ENCODE peak calls at places on chromosomes 3 and 15, in ten cellular contexts. One of them, this sample, is unnamed.

GRCh38 chr3:53250453-53250852 is 5.4 kb downstream of the TKT start:
- DNase-seq in left kidney: no peak
- DNase-seq in T-helper 2 cell: no peak
- DNase-seq in upper lobe of right lung: no peak
- DNase-seq in kidney glomerular epithelial cell: no peak
- DNase-seq in EL: no peak
- DNase-seq in left cardiac atrium: no peak
- DNase-seq in aorta: no peak
- DNase-seq in occipital lobe: no peak
- DNase-seq in globus pallidus: no peak
- DNase-seq in this sample: no peak

GRCh38 chr15:90306560-90306959 is 41.1 kb downstream of the NGRN start:
- DNase-seq in upper lobe of right lung: no peak
- DNase-seq in EL: no peak
- DNase-seq in aorta: no peak
- DNase-seq in occipital lobe: no peak
- DNase-seq in T-helper 2 cell: no peak
- DNase-seq in left kidney: no peak
- DNase-seq in kidney glomerular epithelial cell: no peak
- DNase-seq in globus pallidus: no peak
- DNase-seq in left cardiac atrium: no peak
- DNase-seq in this sample: no peak

GRCh38 chr15:99427668-99428361 is 138.0 kb upstream of the MEF2A start:
- DNase-seq in kidney glomerular epithelial cell: no peak
- DNase-seq in globus pallidus: no peak
- DNase-seq in EL: no peak
- DNase-seq in upper lobe of right lung: peak
- DNase-seq in aorta: peak
- DNase-seq in left cardiac atrium: peak
- DNase-seq in T-helper 2 cell: no peak
- DNase-seq in occipital lobe: no peak
- DNase-seq in left kidney: no peak
- DNase-seq in this sample: no peak

GRCh38 chr3:170200992-170201391 is 19.5 kb upstream of the PHC3 start:
- DNase-seq in aorta: no peak
- DNase-seq in occipital lobe: no peak
- DNase-seq in EL: no peak
- DNase-seq in kidney glomerular epithelial cell: no peak
- DNase-seq in left cardiac atrium: no peak
- DNase-seq in T-helper 2 cell: no peak
- DNase-seq in left kidney: no peak
- DNase-seq in globus pallidus: no peak
- DNase-seq in upper lobe of right lung: no peak
- DNase-seq in this sample: no peak

GRCh38 chr3:9810846-9811245 is 784 bp downstream of the TTLL3 start:
- DNase-seq in occipital lobe: no peak
- DNase-seq in T-helper 2 cell: no peak
- DNase-seq in left kidney: no peak
- DNase-seq in kidney glomerular epithelial cell: no peak
- DNase-seq in upper lobe of right lung: no peak
- DNase-seq in globus pallidus: no peak
- DNase-seq in aorta: peak
- DNase-seq in left cardiac atrium: no peak
- DNase-seq in EL: no peak
- DNase-seq in this sample: no peak

GRCh38 chr3:180802837-180803236 is 109.6 kb upstream of the FXR1 start:
- DNase-seq in T-helper 2 cell: no peak
- DNase-seq in EL: peak
- DNase-seq in left cardiac atrium: no peak
- DNase-seq in upper lobe of right lung: no peak
- DNase-seq in aorta: no peak
- DNase-seq in left kidney: peak
- DNase-seq in occipital lobe: no peak
- DNase-seq in globus pallidus: peak
- DNase-seq in kidney glomerular epithelial cell: peak
- DNase-seq in this sample: no peak

GRCh38 chr3:157247391-157247790 is 87.4 kb upstream of the CCNL1 start:
- DNase-seq in aorta: no peak
- DNase-seq in T-helper 2 cell: no peak
- DNase-seq in kidney glomerular epithelial cell: no peak
- DNase-seq in EL: no peak
- DNase-seq in left cardiac atrium: no peak
- DNase-seq in globus pallidus: peak
- DNase-seq in left kidney: no peak
- DNase-seq in upper lobe of right lung: no peak
- DNase-seq in occipital lobe: no peak
- DNase-seq in this sample: no peak

GRCh38 chr15:85515212-85515611 is 134.8 kb downstream of the AKAP13 start:
- DNase-seq in left cardiac atrium: no peak
- DNase-seq in T-helper 2 cell: no peak
- DNase-seq in aorta: no peak
- DNase-seq in left kidney: no peak
- DNase-seq in upper lobe of right lung: no peak
- DNase-seq in globus pallidus: no peak
- DNase-seq in occipital lobe: no peak
- DNase-seq in EL: no peak
- DNase-seq in kidney glomerular epithelial cell: no peak
- DNase-seq in this sample: no peak

GRCh38 chr15:58951388-58952060 is 18.0 kb upstream of the SLTM start:
- DNase-seq in upper lobe of right lung: no peak
- DNase-seq in globus pallidus: no peak
- DNase-seq in kidney glomerular epithelial cell: no peak
- DNase-seq in aorta: no peak
- DNase-seq in occipital lobe: no peak
- DNase-seq in left cardiac atrium: no peak
- DNase-seq in left kidney: peak
- DNase-seq in T-helper 2 cell: no peak
- DNase-seq in EL: peak
- DNase-seq in this sample: no peak

GRCh38 chr15:51533672-51534398 is 88.7 kb downstream of the DMXL2 start:
- DNase-seq in upper lobe of right lung: no peak
- DNase-seq in EL: peak
- DNase-seq in aorta: no peak
- DNase-seq in kidney glomerular epithelial cell: no peak
- DNase-seq in left kidney: no peak
- DNase-seq in left cardiac atrium: no peak
- DNase-seq in occipital lobe: no peak
- DNase-seq in globus pallidus: no peak
- DNase-seq in T-helper 2 cell: no peak
- DNase-seq in this sample: no peak